ENCODE peak calls at places on chromosomes 5 and 9, in four cellular contexts. One of them, this sample, is unnamed.

GRCh38 chr5:60685700-60686099 is 14.3 kb downstream of the DEPDC1B start:
- DNase-seq in SK-N-SH: no peak
- DNase-seq in GM12878: no peak
- DNase-seq in HepG2: no peak
- DNase-seq in this sample: no peak

GRCh38 chr5:179487145-179487544 is 63.2 kb upstream of the RUFY1 start:
- DNase-seq in HepG2: no peak
- DNase-seq in GM12878: no peak
- DNase-seq in SK-N-SH: no peak
- DNase-seq in this sample: no peak

GRCh38 chr5:68440666-68441065 is 225.1 kb downstream of the PIK3R1 start:
- DNase-seq in GM12878: no peak
- DNase-seq in HepG2: no peak
- DNase-seq in SK-N-SH: no peak
- DNase-seq in this sample: no peak

GRCh38 chr9:69168709-69169217 is 5.3 kb upstream of the TJP2 start:
- DNase-seq in HepG2: peak
- DNase-seq in SK-N-SH: no peak
- DNase-seq in GM12878: no peak
- DNase-seq in this sample: no peak

GRCh38 chr9:112170968-112171367 is 4.1 kb downstream of the SUSD1 start:
- DNase-seq in HepG2: no peak
- DNase-seq in GM12878: no peak
- DNase-seq in SK-N-SH: no peak
- DNase-seq in this sample: no peak

GRCh38 chr5:88394531-88395185 is 126.0 kb upstream of the TMEM161B start:
- DNase-seq in SK-N-SH: no peak
- DNase-seq in HepG2: no peak
- DNase-seq in GM12878: no peak
- DNase-seq in this sample: no peak

GRCh38 chr9:12916037-12916436 is 141.2 kb downstream of the LURAP1L start:
- DNase-seq in SK-N-SH: no peak
- DNase-seq in GM12878: no peak
- DNase-seq in HepG2: peak
- DNase-seq in this sample: no peak

GRCh38 chr5:8349855-8350254 is 480.9 kb downstream of the MTRR start:
- DNase-seq in SK-N-SH: no peak
- DNase-seq in HepG2: no peak
- DNase-seq in GM12878: peak
- DNase-seq in this sample: no peak

GRCh38 chr5:123755587-123756324 is 243.8 kb downstream of the CSNK1G3 start:
- DNase-seq in GM12878: no peak
- DNase-seq in SK-N-SH: peak
- DNase-seq in HepG2: no peak
- DNase-seq in this sample: peak

GRCh38 chr5:1763960-1764605 is 35.6 kb downstream of the MRPL36 start:
- DNase-seq in HepG2: no peak
- DNase-seq in GM12878: no peak
- DNase-seq in SK-N-SH: no peak
- DNase-seq in this sample: no peak

GRCh38 chr5:178312900-178313299 is 80.3 kb upstream of the PHYKPL start:
- DNase-seq in GM12878: no peak
- DNase-seq in SK-N-SH: no peak
- DNase-seq in HepG2: no peak
- DNase-seq in this sample: no peak

GRCh38 chr5:179438461-179438860 is 93.2 kb upstream of the ADAMTS2 start:
- DNase-seq in HepG2: no peak
- DNase-seq in GM12878: no peak
- DNase-seq in SK-N-SH: no peak
- DNase-seq in this sample: no peak

GRCh38 chr9:35424356-35425352 is 65.3 kb upstream of the RUSC2 start:
- DNase-seq in GM12878: no peak
- DNase-seq in SK-N-SH: no peak
- DNase-seq in HepG2: no peak
- DNase-seq in this sample: no peak

DNA sequence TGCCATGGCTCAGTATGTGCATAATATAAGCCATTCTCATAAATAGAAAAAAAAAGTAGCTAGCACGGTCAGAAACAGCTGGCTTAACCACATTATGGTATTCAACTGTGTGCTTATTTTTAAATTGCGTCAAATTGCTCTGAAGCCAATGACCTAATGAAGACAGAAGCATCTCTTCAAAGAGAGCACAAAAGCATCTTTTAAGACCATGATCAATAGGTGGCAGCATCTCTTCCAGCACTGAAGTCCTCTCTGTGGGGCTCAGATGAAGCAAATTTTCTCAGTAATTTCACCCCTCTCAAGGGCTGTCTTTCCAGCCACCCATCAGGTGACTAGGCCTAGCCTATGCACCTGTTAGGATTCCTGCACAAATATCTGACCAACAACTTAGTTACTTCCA is 251.4 kb downstream of the GLIS3 start:
- DNase-seq in SK-N-SH: no peak
- DNase-seq in HepG2: no peak
- DNase-seq in GM12878: no peak
- DNase-seq in this sample: peak
- TF ChIP-seq PBX3 in SK-N-SH: no peak
- TF ChIP-seq PBX3 in HepG2: no peak
- TF ChIP-seq PBX3 in GM12878: no peak
- TF ChIP-seq PBX3 in this sample: no peak

DNA sequence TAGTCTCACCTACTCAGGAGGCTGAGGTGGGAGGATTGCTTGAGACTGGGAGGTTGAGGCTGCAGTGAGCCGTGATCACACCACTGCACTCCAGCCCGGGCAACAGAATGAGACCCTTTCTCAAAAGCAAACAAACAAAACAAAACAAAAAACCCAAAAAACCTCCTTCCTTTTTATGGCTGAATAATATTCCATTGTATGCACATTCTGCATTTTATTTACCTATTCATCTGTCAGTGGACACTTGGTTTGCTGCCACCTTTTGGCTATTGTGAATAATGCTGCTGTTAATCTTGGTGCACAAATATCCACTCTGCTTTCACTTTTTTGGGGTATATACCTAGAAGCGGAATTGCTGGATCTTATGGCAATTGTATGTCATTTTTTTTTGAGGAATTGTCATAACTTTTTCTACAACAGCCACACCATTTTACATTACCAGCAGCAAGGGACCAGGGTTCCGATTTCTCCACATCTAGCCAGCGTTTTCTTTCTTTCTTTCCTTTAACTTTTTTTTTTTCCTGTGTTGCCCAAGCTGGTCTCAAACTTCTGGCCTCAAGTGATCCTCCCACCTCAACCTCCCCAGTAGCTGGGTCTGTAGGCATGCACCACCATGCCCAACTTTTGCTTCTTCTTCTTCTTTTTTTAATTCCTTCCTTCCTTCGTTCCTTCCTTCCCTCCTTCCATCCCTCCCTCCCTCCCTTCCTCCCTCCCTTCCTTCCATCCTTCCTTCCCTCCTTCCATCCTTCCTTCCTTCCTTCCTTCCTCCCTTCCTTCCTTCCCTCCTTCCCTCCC is 30.6 kb downstream of the NKX2-5 start:
- DNase-seq in SK-N-SH: no peak
- DNase-seq in GM12878: no peak
- DNase-seq in HepG2: peak
- DNase-seq in this sample: no peak
- TF ChIP-seq PBX3 in SK-N-SH: no peak
- TF ChIP-seq PBX3 in GM12878: no peak
- TF ChIP-seq PBX3 in HepG2: no peak
- TF ChIP-seq PBX3 in this sample: no peak

DNA sequence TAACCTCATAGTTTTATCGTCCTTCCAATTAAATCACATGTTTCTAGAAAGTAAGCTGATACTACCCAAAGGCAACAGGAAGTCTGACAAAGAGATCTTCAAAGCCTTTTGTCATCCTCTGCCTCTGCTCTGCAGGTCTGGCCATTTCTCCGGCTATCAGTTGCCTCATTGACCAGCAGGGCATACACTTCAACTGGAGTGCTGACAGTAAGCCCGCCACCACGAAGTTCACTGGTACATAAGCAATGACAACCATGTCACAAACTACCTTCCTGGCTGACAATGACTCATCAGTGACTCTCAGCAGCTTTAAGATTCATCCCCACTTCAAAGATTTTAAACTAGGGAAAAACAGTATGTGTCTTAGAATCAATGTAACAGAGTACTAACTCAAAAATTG is 20.6 kb downstream of the SPTLC1 start:
- DNase-seq in GM12878: no peak
- DNase-seq in HepG2: peak
- DNase-seq in SK-N-SH: no peak
- DNase-seq in this sample: no peak
- TF ChIP-seq PBX3 in GM12878: no peak
- TF ChIP-seq PBX3 in HepG2: no peak
- TF ChIP-seq PBX3 in SK-N-SH: no peak
- TF ChIP-seq PBX3 in this sample: no peak

GRCh38 chr9:115888131-115888530 is 265.5 kb upstream of the PAPPA start:
- DNase-seq in GM12878: no peak
- DNase-seq in SK-N-SH: no peak
- DNase-seq in HepG2: no peak
- DNase-seq in this sample: no peak

DNA sequence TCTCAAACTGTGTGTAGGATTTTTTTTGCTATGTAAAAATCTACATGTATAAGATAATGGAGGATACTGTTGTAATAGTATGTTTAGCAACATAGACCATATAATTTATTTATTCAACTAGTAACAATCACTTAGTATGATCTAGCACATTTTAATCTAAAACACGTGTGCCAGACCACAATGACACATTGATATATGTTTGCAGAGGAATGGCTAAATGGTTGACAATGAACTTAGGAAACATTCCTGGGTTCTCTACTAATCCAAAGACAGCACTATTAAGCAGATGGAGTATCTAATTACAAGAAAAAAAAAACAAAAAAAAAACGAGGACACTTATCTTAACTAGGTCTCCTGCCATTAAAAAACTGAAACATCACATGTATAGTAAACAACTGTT is 261.7 kb upstream of the PAPPA start:
- DNase-seq in SK-N-SH: no peak
- DNase-seq in HepG2: no peak
- DNase-seq in GM12878: no peak
- DNase-seq in this sample: no peak
- TF ChIP-seq PBX3 in SK-N-SH: peak
- TF ChIP-seq PBX3 in HepG2: no peak
- TF ChIP-seq PBX3 in GM12878: no peak
- TF ChIP-seq PBX3 in this sample: no peak

This sample was measured in A549.